ENCODE peak calls at places on chromosomes 4 and X, in seven cellular contexts. V is psoas muscle, C is heart right ventricle, D is iPS DF 6.9, E is Peyer's patch, U is dorsolateral prefrontal cortex, Q is endodermal cell. A is an unnamed sample.
A peak's percentile ranks its signal among the peaks of the same experiment; 100 is the strongest.

GRCh38 chr4:5823542-5824211 is 69.2 kb downstream of the CRMP1 start:
- DNase-seq in E (no peak), U (no peak), Q (no peak), D (no peak), C (no peak), V (no peak), A (no peak)

GRCh38 chr4:123824524-123824923 is 427.9 kb downstream of the SPRY1 start:
- DNase-seq in Q (no peak), D (no peak), V (no peak), E (no peak), C (no peak), U (no peak), A (no peak)

GRCh38 chr4:173025131-173025530 is 143.5 kb upstream of the GALNT7 start:
- DNase-seq in Q (peak; percentile 82), E (peak; percentile 60), D (peak; percentile 63), U (peak; percentile 46), C (peak; percentile 72), V (no peak), A (no peak)

GRCh38 chr4:19030048-19030447 is 1008.5 kb upstream of the LCORL start:
- DNase-seq in Q (no peak), E (no peak), C (no peak), D (no peak), U (no peak), V (no peak), A (no peak)

GRCh38 chrX:27966955-27967354 is 14.3 kb downstream of the DCAF8L1 start:
- DNase-seq in D (no peak), U (no peak), V (no peak), C (no peak), Q (no peak), E (no peak), A (no peak)

GRCh38 chr4:61277785-61278184 is 77.7 kb downstream of the ADGRL3 start:
- DNase-seq in D (no peak), Q (no peak), U (peak; percentile 16), C (no peak), E (no peak), V (no peak), A (no peak)

GRCh38 chr4:48795108-48795507 is 15.0 kb upstream of the FRYL start:
- DNase-seq in Q (no peak), D (no peak), E (no peak), C (no peak), V (no peak), U (no peak), A (no peak)

GRCh38 chr4:146814736-146815135 is 130.9 kb downstream of the TTC29 start:
- DNase-seq in C (no peak), V (no peak), E (no peak), D (no peak), Q (no peak), U (no peak), A (no peak)

GRCh38 chrX:56792270-56793111 is 63.4 kb downstream of the NBDY start:
- DNase-seq in Q (peak; percentile 13), E (peak; percentile 25), C (no peak), D (no peak), V (no peak), U (no peak), A (peak; percentile 24)

GRCh38 chrX:100413231-100413630 is 3.2 kb upstream of the PCDH19 start:
- DNase-seq in V (no peak), D (no peak), Q (peak; percentile 71), E (no peak), U (no peak), C (peak; percentile 26), A (no peak)

GRCh38 chr4:71389149-71389840 is 50.5 kb downstream of the SLC4A4 start:
- DNase-seq in C (peak; percentile 4), V (no peak), Q (no peak), D (no peak), U (no peak), E (no peak), A (peak; percentile 56)
- H3K27ac ChIP-seq in C (no peak overlapping the region), V (no peak overlapping the region), Q (no peak overlapping the region), D (no peak overlapping the region), U (no peak overlapping the region), E (no peak overlapping the region), A (no peak overlapping the region)

DNA sequence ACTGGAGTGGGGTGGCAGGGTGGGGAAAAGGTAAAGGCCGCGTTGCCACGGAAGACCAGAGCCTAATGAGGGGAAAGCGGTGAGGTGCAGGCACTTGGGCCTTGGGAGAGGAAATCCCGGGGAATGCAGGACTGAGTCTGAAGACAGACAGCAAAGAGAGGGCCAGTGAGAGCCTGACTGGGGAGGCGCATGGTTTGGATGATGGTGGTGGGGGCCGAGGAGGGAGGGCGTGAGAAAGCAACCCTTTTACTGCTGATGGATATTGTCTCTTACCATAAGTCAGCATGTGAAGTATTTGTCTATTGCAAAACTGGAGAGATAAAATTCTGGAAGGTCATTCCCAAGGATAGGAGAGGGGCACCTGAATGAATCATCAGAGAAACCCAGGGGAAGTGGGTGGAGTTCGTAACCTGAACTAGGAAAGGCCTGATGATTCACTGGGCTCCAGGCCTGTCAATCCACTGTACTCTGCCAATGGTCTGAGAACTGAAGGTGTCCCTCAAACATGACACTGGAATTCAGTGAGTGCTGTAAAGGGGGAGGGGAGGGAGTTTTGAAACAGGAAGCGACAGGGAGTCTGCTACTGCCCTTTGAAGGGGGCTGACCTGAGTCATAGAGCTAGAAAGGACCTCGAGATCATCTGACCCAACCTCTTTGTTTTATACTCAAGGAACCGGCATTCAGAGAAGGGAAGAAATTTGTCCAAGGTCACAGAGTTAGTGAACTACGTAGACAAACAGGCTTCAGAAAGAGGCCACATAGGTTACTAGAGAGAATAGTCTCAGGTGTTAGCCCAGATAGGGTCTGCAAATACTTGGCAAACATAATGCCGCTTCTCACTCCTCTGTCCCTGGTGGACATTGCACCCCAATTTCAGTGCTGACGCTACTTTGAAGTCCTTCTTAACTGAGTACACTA is 52.2 kb downstream of the NALF2 start:
- DNase-seq in Q (peak; percentile 85), C (no peak), D (peak; percentile 72), U (no peak), V (no peak), E (no peak), A (no peak)
- H3K4me3 ChIP-seq in Q (no peak overlapping the region), C (no peak overlapping the region), D (no peak overlapping the region), U (no peak overlapping the region), V (no peak overlapping the region), E (no peak overlapping the region), A (no peak overlapping the region)

GRCh38 chr4:1176398-1177273 is 4.3 kb upstream of the SPON2 start:
- DNase-seq in U (no peak), V (no peak), E (no peak), Q (no peak), C (no peak), D (no peak), A (no peak)

GRCh38 chr4:1179089-1179441 is 6.7 kb upstream of the SPON2 start:
- DNase-seq in V (peak; percentile 69), E (no peak), D (no peak), C (no peak), Q (no peak), U (no peak), A (peak; percentile 66)

GRCh38 chr4:1179976-1180375 is 7.6 kb upstream of the SPON2 start:
- DNase-seq in C (no peak), Q (no peak), V (no peak), E (no peak), D (no peak), U (no peak), A (no peak)

GRCh38 chr4:1177274-1178141 is 5.1 kb upstream of the SPON2 start:
- DNase-seq in C (peak; percentile 63), Q (no peak), U (peak; percentile 18), V (peak; percentile 75), D (no peak), E (no peak), A (peak; percentile 81)

GRCh38 chr4:1178300-1179088 is 6.1 kb upstream of the SPON2 start:
- DNase-seq in Q (no peak), U (no peak), E (no peak), D (no peak), V (no peak), C (no peak), A (no peak)
- H3K27ac ChIP-seq in Q (no peak overlapping the region), U (no peak overlapping the region), E (no peak overlapping the region), D (no peak overlapping the region), V (peak overlapping the region; percentile 94), C (no peak overlapping the region), A (peak overlapping the region; percentile 48)

GRCh38 chrX:103552236-103552635 is 32.9 kb upstream of the RAB40A start:
- DNase-seq in V (no peak), C (no peak), Q (no peak), U (no peak), D (no peak), E (no peak), A (no peak)

GRCh38 chrX:103550415-103551051 is 31.2 kb upstream of the RAB40A start:
- DNase-seq in C (no peak), V (no peak), Q (no peak), U (no peak), D (no peak), E (no peak), A (no peak)

GRCh38 chrX:103556941-103557340 is 28.4 kb upstream of the TCEAL4 start:
- DNase-seq in C (no peak), Q (peak; percentile 83), U (no peak), D (no peak), V (no peak), E (no peak), A (no peak)

GRCh38 chrX:103549920-103550319 is 30.6 kb upstream of the RAB40A start:
- DNase-seq in E (no peak), U (no peak), Q (no peak), V (no peak), C (no peak), D (no peak), A (no peak)

GRCh38 chrX:103554687-103555417 is 30.5 kb upstream of the TCEAL4 start:
- DNase-seq in E (peak; percentile 68), V (no peak), D (peak; percentile 50), Q (peak; percentile 92), U (peak; percentile 72), C (peak; percentile 21), A (no peak)
- H3K4me3 ChIP-seq in E (peak overlapping the region; percentile 21), V (peak overlapping the region; percentile 19), D (peak overlapping the region; percentile 85), Q (peak overlapping the region; percentile 85), U (peak overlapping the region; percentile 28), C (peak overlapping the region; percentile 11), A (peak overlapping the region; percentile 10)

DNA sequence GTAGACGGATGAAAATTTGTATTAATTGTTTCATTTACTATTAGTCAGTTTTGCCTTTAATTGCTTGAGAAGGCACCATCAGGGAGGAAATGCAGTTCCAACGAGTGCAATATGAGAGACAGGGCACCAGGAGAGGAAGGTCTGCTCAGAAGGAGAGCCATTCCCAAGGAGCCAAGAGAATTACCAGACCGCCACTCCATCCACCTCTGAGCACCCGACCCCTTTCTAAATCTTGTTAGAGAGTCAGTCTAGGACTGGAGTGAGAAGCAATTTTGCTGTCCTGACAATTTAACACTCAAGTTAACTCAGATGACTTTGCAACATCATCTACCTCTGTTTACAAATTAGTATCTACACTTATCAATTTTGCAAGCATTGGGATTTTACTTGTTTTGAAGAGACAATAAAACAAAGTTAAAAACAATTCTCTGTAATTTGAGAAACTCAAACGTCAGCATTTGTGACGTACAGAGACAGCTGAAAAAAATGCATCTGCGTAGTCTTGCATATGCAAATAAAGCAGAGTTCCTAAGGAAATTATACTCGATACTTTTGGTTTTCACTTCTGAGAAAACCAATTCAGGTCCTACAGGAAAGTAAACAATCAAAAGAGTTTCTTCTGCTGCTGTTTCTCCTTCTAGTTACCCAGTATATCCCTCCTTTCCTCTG is 1704.7 kb upstream of the TENM3 start:
- DNase-seq in E (no peak), V (no peak), Q (no peak), C (no peak), D (no peak), U (no peak), A (no peak)
- H3K27ac ChIP-seq in E (no peak overlapping the region), V (no peak overlapping the region), Q (no peak overlapping the region), C (no peak overlapping the region), D (no peak overlapping the region), U (no peak overlapping the region), A (no peak overlapping the region)

A was measured in right lobe of liver.